ENCODE peak calls at places on chromosome 3, in ten cellular contexts. K is activated T-cell treated with anti-CD3 and anti-CD28 coated beads, Interleukin-2, amount 50 U/mL, for 72 hours; W is NCI-H1694; M is iris pigment epithelial cell; I is AG20443; X is non-pigmented ciliary epithelial cell; F is activated CD8-positive, alpha-beta memory T cell treated with anti-CD3 and anti-CD28 coated beads, Interleukin-2, amount 50 U/mL, for 48 hours; N is activated naive CD4-positive, alpha-beta T cell treated with anti-CD3 and anti-CD28 coated beads, Interleukin-2, amount 10 ng/mL, durations not matched to agents 7 days and 5 days; Q is HT1080; E is stimulated activated CD4-positive, alpha-beta T cell treated with anti-CD3 and anti-CD28 coated beads, Interleukin-4, amount 100 ng/mL, for 24 hours. D is an unnamed sample.

GRCh38 chr3:53187430-53187829 is 26.4 kb downstream of the PRKCD start:
- DNase-seq in K (no peak), W (no peak), M (peak), I (peak), X (no peak), F (no peak), N (no peak), Q (no peak), E (no peak), D (no peak)

GRCh38 chr3:56075089-56075488 is 393.2 kb downstream of the ERC2 start:
- DNase-seq in K (no peak), W (no peak), M (no peak), I (no peak), X (no peak), F (no peak), N (no peak), Q (no peak), E (no peak), D (no peak)

GRCh38 chr3:31858439-31858838 is 122.6 kb downstream of the OSBPL10 start:
- DNase-seq in K (no peak), W (no peak), M (no peak), I (no peak), X (no peak), F (no peak), N (no peak), Q (peak), E (no peak), D (no peak)

GRCh38 chr3:4866841-4867240 is 112.4 kb upstream of the BHLHE40 start:
- DNase-seq in K (no peak), W (no peak), M (peak), I (peak), X (no peak), F (no peak), N (no peak), Q (no peak), E (no peak), D (no peak)

GRCh38 chr3:72232777-72233176 is 447.8 kb upstream of the PROK2 start:
- DNase-seq in K (no peak), W (no peak), M (no peak), I (no peak), X (no peak), F (no peak), N (no peak), Q (no peak), E (no peak), D (no peak)

GRCh38 chr3:123683146-123683545 is 98.3 kb upstream of the HACD2 start:
- DNase-seq in K (no peak), W (no peak), M (no peak), I (no peak), X (no peak), F (no peak), N (no peak), Q (no peak), E (no peak), D (no peak)

GRCh38 chr3:45986303-45986982 is 9.2 kb downstream of the FYCO1 start:
- DNase-seq in K (no peak), W (no peak), M (peak), I (peak), X (no peak), F (no peak), N (no peak), Q (peak), E (no peak), D (no peak)

GRCh38 chr3:12409625-12410596 is 74.4 kb upstream of the TSEN2 start:
- DNase-seq in K (no peak), W (no peak), M (no peak), I (no peak), X (no peak), F (no peak), N (no peak), Q (no peak), E (no peak), D (no peak)

GRCh38 chr3:71063768-71064287 is 519.7 kb downstream of the FOXP1 start:
- DNase-seq in K (peak), W (no peak), M (peak), I (peak), X (no peak), F (peak), N (peak), Q (peak), E (peak), D (peak)

GRCh38 chr3:158723991-158724390 is 8.3 kb downstream of the RARRES1 start:
- DNase-seq in K (no peak), W (no peak), M (no peak), I (no peak), X (no peak), F (no peak), N (no peak), Q (no peak), E (no peak), D (no peak)

D was measured in neural crest cell.